ENCODE peak calls at places on chromosome 11, in five cellular contexts. J is fibroblast of the conjunctiva; B is stimulated activated CD4-positive, alpha-beta T cell treated with anti-CD3 and anti-CD28 coated beads, Interleukin-15, amount 100 ng/mL, for 24 hours; Q is GM23338; L is T-helper 22 cell. A is an unnamed sample.

GRCh38 chr11:34525887-34526657 is 12.5 kb upstream of the ELF5 start:
- DNase-seq in J (no peak), B (no peak), Q (no peak), L (no peak), A (no peak)

GRCh38 chr11:76604081-76604601 is 66.4 kb downstream of the LRRC32 start:
- DNase-seq in J (no peak), B (no peak), Q (no peak), L (no peak), A (no peak)

GRCh38 chr11:64500176-64501013 is 90.6 kb upstream of the SLC22A12 start:
- DNase-seq in J (no peak), B (no peak), Q (no peak), L (no peak), A (no peak)

GRCh38 chr11:8060146-8060719 is 20.8 kb upstream of the TUB start:
- DNase-seq in J (no peak), B (no peak), Q (no peak), L (no peak), A (no peak)

GRCh38 chr11:19832166-19832750 is 119.6 kb downstream of the NAV2 start:
- DNase-seq in J (no peak), B (no peak), Q (no peak), L (no peak), A (no peak)

GRCh38 chr11:33000181-33000580 is 15.5 kb upstream of the DEPDC7 start:
- DNase-seq in J (peak; percentile 72), B (no peak), Q (no peak), L (no peak), A (peak; percentile 69)

GRCh38 chr11:2890466-2891241 is 5.1 kb upstream of the CDKN1C start:
- DNase-seq in J (no peak), B (no peak), Q (no peak), L (no peak), A (no peak)

GRCh38 chr11:71488968-71489265 is 35.9 kb downstream of the NADSYN1 start:
- DNase-seq in J (no peak), B (no peak), Q (no peak), L (no peak), A (no peak)

GRCh38 chr11:129973809-129974208 is 28.8 kb downstream of the PRDM10 start:
- DNase-seq in J (no peak), B (no peak), Q (peak; percentile 89), L (no peak), A (no peak)

GRCh38 chr11:44916316-44916715 is 34.4 kb downstream of the TP53I11 start:
- DNase-seq in J (no peak), B (no peak), Q (no peak), L (no peak), A (no peak)

GRCh38 chr11:88420165-88420781 is 82.7 kb upstream of the CTSC start:
- DNase-seq in J (no peak), B (no peak), Q (no peak), L (no peak), A (peak; percentile 49)

GRCh38 chr11:64746486-64746885 is 2.5 kb upstream of the RASGRP2 start:
- DNase-seq in J (no peak), B (no peak), Q (no peak), L (no peak), A (no peak)

GRCh38 chr11:93570759-93571413 is 27.7 kb upstream of the SMCO4 start:
- DNase-seq in J (peak; percentile 5), B (no peak), Q (no peak), L (no peak), A (peak; percentile 24)

GRCh38 chr11:119266517-119267255 is 50.2 kb downstream of the MCAM start:
- DNase-seq in J (no peak), B (no peak), Q (no peak), L (no peak), A (no peak)

GRCh38 chr11:83521647-83522596 is 235.8 kb upstream of the CCDC90B start:
- DNase-seq in J (peak; percentile 13), B (no peak), Q (peak; percentile 76), L (no peak), A (no peak)

GRCh38 chr11:75773595-75774353 is 5.2 kb downstream of the DGAT2 start:
- DNase-seq in J (no peak), B (no peak), Q (no peak), L (no peak), A (no peak)

GRCh38 chr11:32562839-32563599 is 20.6 kb upstream of the EIF3M start:
- DNase-seq in J (no peak), B (no peak), Q (no peak), L (no peak), A (no peak)

GRCh38 chr11:28713850-28714249 is 605.7 kb downstream of the METTL15 start:
- DNase-seq in J (no peak), B (no peak), Q (no peak), L (no peak), A (no peak)

GRCh38 chr11:96185220-96185768 is 157.7 kb downstream of the MAML2 start:
- DNase-seq in J (no peak), B (no peak), Q (no peak), L (no peak), A (no peak)

A was measured in AG04449.